ENCODE peak calls at places on chromosomes 1 and 21, in seven cellular contexts. G is uterus, W is AG04449, B is tibial nerve, I is esophagus squamous epithelium, E is HFF-Myc, P is H1. K is an unnamed sample.

GRCh38 chr1:1777510-1777909 is 760 bp downstream of the NADK start:
- DNase-seq in G (no peak), W (no peak), B (peak), I (no peak), E (no peak), P (no peak), K (no peak)

GRCh38 chr1:86499987-86500593 is 31.4 kb downstream of the CLCA1 start:
- DNase-seq in G (no peak), W (no peak), B (no peak), I (no peak), E (no peak), P (no peak), K (no peak)

GRCh38 chr1:232952514-232953175 is 2.2 kb downstream of the NTPCR start:
- DNase-seq in G (no peak), W (no peak), B (no peak), I (no peak), E (no peak), P (peak), K (peak)

GRCh38 chr1:61585714-61586113 is 139.2 kb downstream of the TM2D1 start:
- DNase-seq in G (no peak), W (no peak), B (no peak), I (no peak), E (no peak), P (no peak), K (no peak)

GRCh38 chr1:66283583-66284041 is 250.3 kb upstream of the SGIP1 start:
- DNase-seq in G (no peak), W (no peak), B (no peak), I (no peak), E (no peak), P (no peak), K (no peak)

GRCh38 chr21:15730484-15731242 is 881 bp downstream of the USP25 start:
- DNase-seq in G (no peak), W (no peak), B (no peak), I (no peak), E (no peak), P (no peak), K (no peak)

GRCh38 chr21:34962586-34963222 is 86.4 kb downstream of the RUNX1 start:
- DNase-seq in G (no peak), W (no peak), B (no peak), I (no peak), E (no peak), P (no peak), K (no peak)

GRCh38 chr1:1204998-1205768 is 1.2 kb downstream of the TNFRSF18 start:
- DNase-seq in G (no peak), W (no peak), B (no peak), I (no peak), E (no peak), P (no peak), K (no peak)

GRCh38 chr1:158145173-158145719 is 35.4 kb upstream of the CD1D start:
- DNase-seq in G (peak), W (peak), B (peak), I (no peak), E (peak), P (no peak), K (no peak)

GRCh38 chr1:246383217-246383616 is 123.9 kb downstream of the SMYD3 start:
- DNase-seq in G (no peak), W (no peak), B (no peak), I (no peak), E (no peak), P (no peak), K (no peak)

GRCh38 chr1:226946285-226946684 is 6.2 kb downstream of the COQ8A start:
- DNase-seq in G (no peak), W (no peak), B (no peak), I (no peak), E (no peak), P (no peak), K (no peak)

GRCh38 chr1:11690669-11691301 is 725 bp upstream of the DRAXIN start:
- DNase-seq in G (no peak), W (no peak), B (no peak), I (no peak), E (no peak), P (no peak), K (no peak)

GRCh38 chr1:90371106-90371813 is 345.8 kb downstream of the BARHL2 start:
- DNase-seq in G (no peak), W (no peak), B (no peak), I (no peak), E (no peak), P (no peak), K (no peak)

DNA sequence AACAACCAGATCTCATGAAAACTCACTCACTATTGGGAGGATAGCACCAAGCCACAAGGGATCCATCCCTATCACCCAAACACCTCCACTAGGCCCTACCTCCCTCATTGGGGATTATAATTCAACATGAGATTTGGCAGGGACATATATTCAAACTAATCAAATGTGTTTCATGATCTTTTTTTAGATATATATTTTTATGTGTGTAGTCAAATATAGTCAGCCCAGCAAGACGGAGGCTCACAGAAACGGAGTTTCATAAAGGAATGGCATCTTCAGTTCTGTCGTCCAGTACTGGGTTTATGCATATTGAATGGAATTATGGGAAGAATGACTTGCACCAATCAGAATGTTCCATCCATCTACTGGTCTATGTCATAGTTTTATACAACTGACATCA is 343.3 kb upstream of the KAZN start:
- DNase-seq in G (no peak), W (no peak), B (no peak), I (no peak), E (no peak), P (no peak), K (no peak)
- TF ChIP-seq CTCF in G (no peak), W (no peak), B (no peak), I (no peak), E (no peak), P (no peak), K (no peak)

DNA sequence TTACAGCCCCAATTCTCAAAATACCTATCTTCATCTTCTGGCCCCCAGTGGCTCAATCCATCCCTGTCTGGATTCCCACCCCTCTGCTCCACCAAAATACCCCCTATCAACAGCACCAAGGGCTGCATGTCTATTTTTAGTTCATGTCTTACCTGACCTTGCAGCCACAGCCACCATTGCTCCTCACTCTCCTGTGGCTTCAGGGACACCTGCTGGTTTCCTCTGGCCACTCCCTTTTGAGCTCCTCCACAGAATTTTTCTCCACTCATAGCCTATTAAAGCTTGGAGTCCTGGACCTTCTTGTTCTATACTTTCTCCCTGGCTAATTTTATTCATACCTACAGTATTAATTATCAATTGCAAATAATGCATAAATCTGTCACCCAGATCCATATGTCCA is 125.3 kb upstream of the NGF start:
- DNase-seq in G (no peak), W (no peak), B (no peak), I (no peak), E (no peak), P (peak), K (no peak)
- TF ChIP-seq CTCF in G (no peak), W (no peak), B (no peak), I (no peak), E (peak), P (no peak), K (no peak)

DNA sequence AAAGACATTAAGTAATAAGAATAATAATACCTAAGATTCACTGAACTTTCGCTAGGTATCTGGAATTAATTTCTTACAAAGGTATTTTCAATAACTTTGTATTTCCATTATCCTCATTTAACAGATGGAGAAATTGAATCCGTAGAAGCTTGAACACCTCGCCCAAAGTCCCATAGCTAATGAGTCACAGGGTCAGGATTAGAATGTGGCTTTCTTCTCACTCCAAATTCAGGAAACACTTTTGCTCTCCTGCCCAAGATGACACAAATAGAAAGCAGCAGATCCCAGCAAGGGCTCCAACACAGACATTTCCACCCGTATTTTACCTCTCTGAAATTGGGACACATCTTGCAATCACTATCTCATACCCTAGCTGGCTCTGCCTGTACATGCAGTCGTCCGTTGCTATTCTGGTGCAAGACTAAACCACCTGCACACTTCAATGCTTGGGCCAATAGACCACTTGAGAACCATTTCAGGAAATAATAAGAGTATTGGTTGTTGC is 125.9 kb upstream of the GREM2 start:
- DNase-seq in G (no peak), W (no peak), B (no peak), I (no peak), E (no peak), P (no peak), K (no peak)
- TF ChIP-seq CTCF in G (no peak), W (no peak), B (no peak), I (no peak), E (no peak), P (no peak), K (no peak)

GRCh38 chr1:6140413-6140812 is 39.7 kb downstream of the CHD5 start:
- DNase-seq in G (no peak), W (no peak), B (no peak), I (no peak), E (no peak), P (no peak), K (no peak)

GRCh38 chr1:6142734-6143133 is 37.4 kb downstream of the CHD5 start:
- DNase-seq in G (no peak), W (no peak), B (no peak), I (no peak), E (no peak), P (no peak), K (no peak)

GRCh38 chr1:6143392-6143791 is 36.7 kb downstream of the CHD5 start:
- DNase-seq in G (no peak), W (no peak), B (no peak), I (no peak), E (no peak), P (no peak), K (no peak)

GRCh38 chr1:6142036-6142621 is 38.0 kb downstream of the CHD5 start:
- DNase-seq in G (no peak), W (no peak), B (no peak), I (no peak), E (no peak), P (no peak), K (no peak)

DNA sequence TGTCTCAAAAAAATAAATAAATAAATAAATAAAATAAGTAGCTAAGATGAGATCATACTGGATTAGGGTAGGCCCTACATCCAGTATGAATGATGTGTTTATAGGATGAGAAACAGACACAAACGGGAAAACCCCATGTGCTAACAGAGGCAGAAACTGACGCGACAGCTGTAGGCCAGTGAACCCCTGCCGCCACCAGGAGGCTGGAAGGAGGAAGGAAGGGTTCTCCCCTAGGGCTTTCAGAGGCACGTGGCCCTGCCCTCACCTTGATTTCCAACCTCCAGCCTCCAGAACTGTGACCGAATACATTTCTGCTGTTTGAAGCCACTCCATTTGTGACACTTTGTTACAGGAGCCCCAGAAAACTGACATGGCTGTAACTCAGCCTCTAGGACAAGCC is 38.5 kb downstream of the CHD5 start:
- DNase-seq in G (no peak), W (no peak), B (no peak), I (no peak), E (peak), P (peak), K (no peak)
- TF ChIP-seq CTCF in G (no peak), W (no peak), B (no peak), I (no peak), E (peak), P (peak), K (no peak)

DNA sequence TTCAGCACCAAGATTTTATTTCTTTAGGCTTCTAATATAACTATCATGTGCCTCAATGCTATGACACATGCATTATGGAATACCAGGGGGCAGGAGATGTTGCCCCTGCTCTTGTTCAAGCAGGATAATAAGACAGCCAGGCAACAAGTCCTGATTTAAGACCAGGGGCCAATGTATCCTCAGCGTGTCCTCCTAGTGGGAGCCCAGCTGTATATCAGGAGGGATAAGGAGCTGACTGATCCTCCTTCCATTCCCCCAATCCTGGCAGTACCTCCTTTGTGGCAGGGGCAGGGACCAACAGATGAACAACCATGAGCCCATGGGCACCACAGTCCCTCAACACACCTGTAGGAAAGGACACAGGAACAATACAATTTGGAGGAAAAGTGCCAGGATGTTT is 29.3 kb downstream of the SORT1 start:
- DNase-seq in G (no peak), W (no peak), B (no peak), I (no peak), E (no peak), P (no peak), K (no peak)
- TF ChIP-seq CTCF in G (no peak), W (peak), B (no peak), I (no peak), E (no peak), P (no peak), K (no peak)